ENCODE peak calls at places on chromosome 5, in seven cellular contexts. C is IMR-90, S is neuronal stem cell, Q is trophoblast cell, J is H9, H is H1, G is mesenchymal stem cell. N is an unnamed sample.

GRCh38 chr5:56649569-56649968 is 165.8 kb upstream of the MAP3K1 start:
- DNase-seq in C (peak; percentile 33), S (no peak), Q (no peak), J (no peak), H (no peak), G (peak; percentile 38), N (no peak)

GRCh38 chr5:73540192-73540591 is 25.2 kb downstream of the ANKRA2 start:
- DNase-seq in C (peak; percentile 90), S (no peak), Q (no peak), J (no peak), H (no peak), G (peak; percentile 74), N (no peak)

GRCh38 chr5:167678457-167678856 is 613.0 kb upstream of the WWC1 start:
- DNase-seq in C (no peak), S (no peak), Q (peak; percentile 31), J (no peak), H (no peak), G (no peak), N (peak; percentile 79)

GRCh38 chr5:104513194-104513602 is 950.6 kb upstream of the NUDT12 start:
- DNase-seq in C (peak; percentile 77), S (no peak), Q (peak; percentile 35), J (no peak), H (no peak), G (peak; percentile 83), N (peak; percentile 11)

GRCh38 chr5:173764321-173765029 is 123.7 kb upstream of the CPEB4 start:
- DNase-seq in C (peak; percentile 96), S (no peak), Q (peak; percentile 96), J (peak; percentile 70), H (no peak), G (peak; percentile 97), N (peak; percentile 87)

GRCh38 chr5:14825977-14826376 is 45.6 kb downstream of the ANKH start:
- DNase-seq in C (no peak), S (no peak), Q (no peak), J (no peak), H (no peak), G (no peak), N (no peak)

GRCh38 chr5:116038817-116039216 is 6.5 kb downstream of the ARL14EPL start:
- DNase-seq in C (no peak), S (no peak), Q (no peak), J (no peak), H (no peak), G (no peak), N (no peak)

GRCh38 chr5:76270214-76270613 is 132.9 kb upstream of the IQGAP2 start:
- DNase-seq in C (peak; percentile 4), S (no peak), Q (peak; percentile 40), J (no peak), H (no peak), G (peak; percentile 8), N (no peak)

GRCh38 chr5:113338628-113339027 is 96.2 kb downstream of the TSSK1B start:
- DNase-seq in C (no peak), S (no peak), Q (no peak), J (no peak), H (no peak), G (no peak), N (no peak)

GRCh38 chr5:149700347-149700746 is 29.8 kb upstream of the PPARGC1B start:
- DNase-seq in C (no peak), S (no peak), Q (no peak), J (no peak), H (no peak), G (no peak), N (no peak)

GRCh38 chr5:115962239-115962564 is at the start of gene LVRN:
- DNase-seq in C (no peak), S (no peak), Q (no peak), J (no peak), H (peak; percentile 47), G (no peak), N (no peak)

GRCh38 chr5:115419794-115420585 is 123.5 kb upstream of the CCDC112 start:
- DNase-seq in C (peak; percentile 95), S (no peak), Q (peak; percentile 56), J (no peak), H (no peak), G (peak; percentile 87), N (peak; percentile 81)

GRCh38 chr5:57338849-57339340 is 143.7 kb downstream of the ACTBL2 start:
- DNase-seq in C (no peak), S (no peak), Q (no peak), J (no peak), H (no peak), G (no peak), N (no peak)

GRCh38 chr5:8829322-8830029 is 716.4 kb downstream of the SEMA5A start:
- DNase-seq in C (peak; percentile 100), S (no peak), Q (peak; percentile 71), J (no peak), H (no peak), G (peak; percentile 99), N (peak; percentile 88)

GRCh38 chr5:62354028-62354874 is 48.2 kb downstream of the KIF2A start:
- DNase-seq in C (peak; percentile 65), S (peak; percentile 3), Q (peak; percentile 74), J (no peak), H (no peak), G (peak; percentile 66), N (peak; percentile 41)

GRCh38 chr5:161745392-161745791 is 59.9 kb downstream of the GABRA6 start:
- DNase-seq in C (no peak), S (no peak), Q (no peak), J (no peak), H (no peak), G (no peak), N (no peak)

GRCh38 chr5:157976429-157976828 is 117.5 kb upstream of the CLINT1 start:
- DNase-seq in C (no peak), S (no peak), Q (no peak), J (no peak), H (no peak), G (no peak), N (no peak)

GRCh38 chr5:132485641-132486317 is 4.8 kb downstream of the IRF1 start:
- DNase-seq in C (no peak), S (no peak), Q (peak; percentile 9), J (no peak), H (no peak), G (no peak), N (no peak)

GRCh38 chr5:112217847-112218579 is 201.1 kb downstream of the EPB41L4A start:
- DNase-seq in C (no peak), S (no peak), Q (no peak), J (no peak), H (no peak), G (no peak), N (peak; percentile 78)

GRCh38 chr5:169222934-169223594 is 77.9 kb downstream of the SLIT3 start:
- DNase-seq in C (no peak), S (no peak), Q (no peak), J (no peak), H (no peak), G (no peak), N (no peak)

GRCh38 chr5:108079754-108080153 is 302.1 kb downstream of the FBXL17 start:
- DNase-seq in C (no peak), S (no peak), Q (peak; percentile 26), J (no peak), H (no peak), G (no peak), N (no peak)

GRCh38 chr5:37738057-37738691 is 101.7 kb downstream of the GDNF start:
- DNase-seq in C (peak; percentile 93), S (no peak), Q (peak; percentile 29), J (no peak), H (no peak), G (peak; percentile 90), N (no peak)

GRCh38 chr5:151480384-151480783 is 33.0 kb downstream of the SLC36A1 start:
- DNase-seq in C (peak; percentile 73), S (no peak), Q (no peak), J (no peak), H (no peak), G (peak; percentile 62), N (no peak)

GRCh38 chr5:139636207-139636792 is 11.8 kb upstream of the CXXC5 start:
- DNase-seq in C (no peak), S (no peak), Q (no peak), J (no peak), H (peak; percentile 57), G (no peak), N (no peak)

GRCh38 chr5:28896949-28897348 is 1858.6 kb upstream of the CDH9 start:
- DNase-seq in C (no peak), S (no peak), Q (no peak), J (no peak), H (no peak), G (peak; percentile 1), N (peak; percentile 5)

DNA sequence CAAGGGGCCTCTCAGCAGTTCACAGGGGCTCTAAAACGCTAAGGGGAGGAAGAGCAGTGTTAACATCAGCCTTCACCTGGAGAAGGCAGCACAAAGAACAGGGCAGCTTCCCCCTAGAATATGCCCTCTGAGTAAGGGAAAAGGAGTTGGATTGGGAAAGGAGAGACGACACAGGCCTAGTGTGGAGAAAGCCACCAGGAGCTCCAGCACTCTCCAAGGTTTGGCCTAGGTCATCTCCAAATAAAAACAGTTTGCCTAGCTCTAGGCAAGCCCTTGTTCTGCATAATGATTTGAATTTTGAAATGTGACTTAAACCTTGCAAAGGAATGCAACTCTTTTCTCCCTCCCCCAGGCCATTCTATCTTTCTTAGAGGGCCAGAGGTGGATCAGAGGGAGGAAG is 100.0 kb upstream of the SSBP2 start:
- DNase-seq in C (no peak), S (no peak), Q (peak; percentile 24), J (no peak), H (no peak), G (peak; percentile 33), N (no peak)
- H3K27ac ChIP-seq in C (peak overlapping the region; percentile 94), S (peak overlapping the region; percentile 98), Q (peak overlapping the region; percentile 84), J (peak overlapping the region; percentile 70), H (peak overlapping the region; percentile 89), G (peak overlapping the region; percentile 99), N (peak overlapping the region; percentile 87)

GRCh38 chr5:180013660-180014059 is 57.9 kb downstream of the RNF130 start:
- DNase-seq in C (no peak), S (no peak), Q (no peak), J (no peak), H (no peak), G (no peak), N (no peak)
- H4K8ac ChIP-seq in C (no peak overlapping the region), S (no peak overlapping the region), Q (no peak overlapping the region), J (no peak overlapping the region), H (no peak overlapping the region), G (no peak overlapping the region), N (no peak overlapping the region)

GRCh38 chr5:160315968-160316367 is 3.6 kb upstream of the CCNJL start:
- DNase-seq in C (peak; percentile 73), S (no peak), Q (peak; percentile 53), J (no peak), H (no peak), G (peak; percentile 47), N (peak; percentile 40)
- H3K27ac ChIP-seq in C (no peak overlapping the region), S (no peak overlapping the region), Q (no peak overlapping the region), J (no peak overlapping the region), H (no peak overlapping the region), G (no peak overlapping the region), N (no peak overlapping the region)

DNA sequence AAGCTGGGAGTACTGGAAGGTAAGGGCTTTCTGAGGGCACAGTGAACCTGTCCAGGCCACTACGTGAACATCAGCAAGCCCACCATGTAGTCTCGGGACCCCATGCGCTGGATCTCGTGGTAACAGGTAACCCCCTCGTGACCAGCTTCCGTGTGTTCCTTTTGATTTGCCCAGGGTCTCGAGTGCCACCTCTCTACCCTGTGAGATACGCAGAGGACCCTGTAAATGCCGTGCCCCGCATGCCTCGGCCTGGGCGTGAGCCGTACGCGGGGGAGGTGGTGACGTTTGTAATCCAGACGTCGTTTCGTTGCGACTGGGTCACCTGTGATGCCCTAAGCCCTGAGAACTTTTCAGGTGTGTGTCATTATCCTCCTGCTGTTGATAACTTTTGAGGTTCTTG is 45.5 kb downstream of the TENT4A start:
- DNase-seq in C (no peak), S (no peak), Q (no peak), J (no peak), H (no peak), G (no peak), N (no peak)
- H4K8ac ChIP-seq in C (no peak overlapping the region), S (peak overlapping the region; percentile 24), Q (no peak overlapping the region), J (no peak overlapping the region), H (no peak overlapping the region), G (no peak overlapping the region), N (no peak overlapping the region)